ENCODE peak calls at places on chromosome 18, in eight cellular contexts. O, P, A, U, Y, Q, W and B are unnamed samples.

GRCh38 chr18:49207373-49207772 is 253.1 kb downstream of the DYM start:
- DNase-seq in O (peak), A (no peak), W (no peak), P (peak), Y (no peak), U (no peak), Q (peak), B (no peak)

GRCh38 chr18:77899972-77900754 is 650.5 kb downstream of the GALR1 start:
- DNase-seq in U (peak), A (no peak), P (no peak), W (peak), O (peak), Y (peak), Q (peak), B (no peak)

GRCh38 chr18:80191264-80191663 is 56.0 kb downstream of the PARD6G start:
- DNase-seq in Q (no peak), P (no peak), U (no peak), O (no peak), Y (no peak), W (no peak), A (no peak), B (no peak)

GRCh38 chr18:55857961-55858360 is 270.0 kb upstream of the TCF4 start:
- DNase-seq in A (no peak), O (no peak), P (no peak), Y (no peak), U (no peak), Q (no peak), W (no peak), B (no peak)

GRCh38 chr18:68817584-68817983 is 19.7 kb downstream of the CCDC102B start:
- DNase-seq in A (no peak), W (no peak), U (no peak), Q (no peak), P (peak), Y (no peak), O (peak), B (no peak)

GRCh38 chr18:24089059-24089458 is 49.8 kb upstream of the CABYR start:
- DNase-seq in P (peak), A (no peak), O (no peak), W (no peak), Q (no peak), U (no peak), Y (no peak), B (no peak)

GRCh38 chr18:42255908-42256765 is 301.1 kb downstream of the PIK3C3 start:
- DNase-seq in P (no peak), Q (no peak), A (no peak), W (no peak), U (no peak), O (no peak), Y (no peak), B (no peak)

GRCh38 chr18:40469851-40470250 is 1485.2 kb upstream of the PIK3C3 start:
- DNase-seq in U (no peak), W (no peak), A (no peak), Y (no peak), Q (no peak), P (no peak), O (no peak), B (no peak)

GRCh38 chr18:48803518-48803917 is 147.2 kb downstream of the SMAD7 start:
- DNase-seq in W (no peak), Q (no peak), P (no peak), O (no peak), Y (no peak), U (peak), A (peak), B (no peak)

GRCh38 chr18:63079114-63079513 is 240.5 kb downstream of the BCL2 start:
- DNase-seq in A (peak), U (no peak), O (no peak), P (no peak), Y (no peak), W (no peak), Q (no peak), B (no peak)

GRCh38 chr18:53952700-53953099 is 271.8 kb downstream of the MBD2 start:
- DNase-seq in Y (no peak), U (no peak), W (no peak), A (no peak), O (no peak), P (no peak), Q (no peak), B (no peak)